ENCODE peak calls at places on chromosomes 6 and 20, in six cellular contexts. B is adrenal gland, F is left ventricle myocardium inferior, T is HCT116, D is H1, G is GM23338. J is an unnamed sample.
A peak's percentile ranks its signal among the peaks of the same experiment; 100 is the strongest.

GRCh38 chr6:79949235-79949634 is 1.9 kb upstream of the ELOVL4 start:
- DNase-seq in B (peak; percentile 42), F (no peak), T (peak; percentile 85), D (no peak), G (peak; percentile 99), J (no peak)

GRCh38 chr6:98957440-98957839 is 9.7 kb upstream of the FBXL4 start:
- DNase-seq in B (peak; percentile 48), F (no peak), T (peak; percentile 33), D (no peak), G (no peak), J (no peak)

GRCh38 chr20:48986899-48987298 is 59.2 kb upstream of the CSE1L start:
- DNase-seq in B (no peak), F (no peak), T (no peak), D (no peak), G (no peak), J (no peak)

GRCh38 chr20:46261456-46262253 is 46.6 kb downstream of the CDH22 start:
- DNase-seq in B (no peak), F (no peak), T (no peak), D (no peak), G (no peak), J (no peak)

GRCh38 chr6:25174678-25175077 is 104.5 kb upstream of the CARMIL1 start:
- DNase-seq in B (no peak), F (no peak), T (no peak), D (no peak), G (no peak), J (no peak)

GRCh38 chr20:63060057-63060991 is 53.6 kb upstream of the BHLHE23 start:
- DNase-seq in B (peak; percentile 28), F (peak; percentile 10), T (no peak), D (no peak), G (no peak), J (no peak)

GRCh38 chr6:71107935-71108420 is 151.1 kb upstream of the B3GAT2 start:
- DNase-seq in B (no peak), F (no peak), T (peak; percentile 3), D (no peak), G (no peak), J (no peak)

GRCh38 chr6:52712136-52712535 is 41.2 kb downstream of the TMEM14A start:
- DNase-seq in B (no peak), F (no peak), T (no peak), D (no peak), G (no peak), J (no peak)

GRCh38 chr6:30573113-30573512 is 1.9 kb downstream of the ABCF1 start:
- DNase-seq in B (no peak), F (no peak), T (no peak), D (no peak), G (no peak), J (no peak)

GRCh38 chr6:484086-484728 is 92.7 kb downstream of the IRF4 start:
- DNase-seq in B (no peak), F (no peak), T (no peak), D (no peak), G (no peak), J (no peak)

GRCh38 chr20:44053046-44053445 is 133.9 kb downstream of the JPH2 start:
- DNase-seq in B (no peak), F (no peak), T (no peak), D (no peak), G (no peak), J (no peak)

GRCh38 chr20:44052166-44052565 is 134.8 kb downstream of the JPH2 start:
- DNase-seq in B (no peak), F (no peak), T (no peak), D (no peak), G (no peak), J (no peak)

GRCh38 chr20:44056010-44056698 is 130.8 kb downstream of the JPH2 start:
- DNase-seq in B (no peak), F (no peak), T (no peak), D (peak; percentile 29), G (peak; percentile 77), J (no peak)

GRCh38 chr20:44054849-44055248 is 132.1 kb downstream of the JPH2 start:
- DNase-seq in B (no peak), F (no peak), T (no peak), D (no peak), G (no peak), J (no peak)

GRCh38 chr20:44054118-44054517 is 132.9 kb downstream of the JPH2 start:
- DNase-seq in B (no peak), F (no peak), T (no peak), D (no peak), G (no peak), J (no peak)
- H3K36me3 ChIP-seq in B (no peaks in the 10 kb centered on the region), F (no peaks in the 10 kb centered on the region), T (no peaks in the 10 kb centered on the region), D (no peaks in the 10 kb centered on the region), G (no peaks in the 10 kb centered on the region), J (no peaks in the 10 kb centered on the region)

GRCh38 chr20:31717478-31717946 is 5.2 kb downstream of the BCL2L1 start:
- DNase-seq in B (no peak), F (no peak), T (no peak), D (no peak), G (no peak), J (no peak)

GRCh38 chr20:31716351-31716750 is 6.3 kb downstream of the BCL2L1 start:
- DNase-seq in B (no peak), F (no peak), T (no peak), D (no peak), G (no peak), J (no peak)

GRCh38 chr20:31715766-31716165 is 6.9 kb downstream of the BCL2L1 start:
- DNase-seq in B (no peak), F (no peak), T (no peak), D (no peak), G (no peak), J (no peak)

GRCh38 chr20:31718952-31719643 is 3.6 kb downstream of the BCL2L1 start:
- DNase-seq in B (no peak), F (no peak), T (no peak), D (no peak), G (peak; percentile 40), J (peak; percentile 44)

GRCh38 chr20:31716818-31717477 is 5.7 kb downstream of the BCL2L1 start:
- DNase-seq in B (no peak), F (no peak), T (no peak), D (no peak), G (no peak), J (no peak)
- H3K4me1 ChIP-seq in B (peaks cover 70% of the 10 kb centered on the region), F (peaks cover 100% of the 10 kb centered on the region), T (peaks cover 90% of the 10 kb centered on the region), D (peaks cover 51% of the 10 kb centered on the region), G (peaks cover 85% of the 10 kb centered on the region), J (peaks cover 35% of the 10 kb centered on the region)

DNA sequence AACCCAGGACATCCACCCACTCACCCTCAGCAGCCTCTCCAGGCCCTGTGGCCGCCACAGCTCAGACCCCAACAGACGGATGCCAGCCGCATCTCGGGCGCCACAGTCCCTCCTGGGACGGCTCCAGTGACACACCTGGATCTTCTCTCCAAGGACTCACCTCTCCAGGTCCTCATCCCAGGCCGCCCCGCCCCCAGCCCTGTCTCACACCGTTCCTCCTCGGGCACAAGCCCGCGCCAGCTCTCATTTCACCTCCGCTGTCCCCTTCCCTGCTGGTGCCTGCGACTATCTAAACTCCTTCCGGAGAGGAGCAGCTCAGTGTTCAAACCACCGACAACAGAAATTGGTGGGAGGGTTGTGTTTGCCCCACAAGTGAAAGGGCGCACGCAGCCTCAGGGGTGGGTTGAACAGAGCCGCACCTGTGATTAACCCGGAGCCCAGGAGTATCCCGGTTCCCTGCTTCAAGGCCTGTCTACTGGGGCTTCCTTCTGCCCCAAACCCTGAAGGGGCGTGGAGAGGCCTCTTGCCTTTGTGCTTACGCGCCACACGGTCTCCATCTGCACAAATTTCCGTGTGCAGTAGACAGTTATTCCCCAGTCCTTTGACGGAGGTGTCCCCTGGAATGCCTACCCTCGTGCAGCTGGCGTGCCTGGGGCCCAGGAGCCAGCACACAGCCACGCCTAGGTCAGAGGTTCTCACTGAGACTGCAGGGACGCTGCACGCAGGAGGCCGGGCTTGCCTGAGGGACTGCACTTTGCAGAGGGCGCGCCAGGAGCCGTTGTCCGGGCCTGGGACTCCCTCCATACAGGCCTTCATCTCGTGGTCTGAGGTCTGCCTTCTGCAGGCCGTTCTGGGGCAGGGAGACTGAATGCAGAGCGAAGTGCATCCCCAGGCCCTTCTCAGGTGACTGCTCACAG is 232.7 kb downstream of the DLL1 start:
- DNase-seq in B (no peak), F (no peak), T (no peak), D (no peak), G (no peak), J (no peak)
- H3K36me3 ChIP-seq in B (no peaks in the 10 kb centered on the region), F (no peaks in the 10 kb centered on the region), T (no peaks in the 10 kb centered on the region), D (no peaks in the 10 kb centered on the region), G (no peaks in the 10 kb centered on the region), J (no peaks in the 10 kb centered on the region)

DNA sequence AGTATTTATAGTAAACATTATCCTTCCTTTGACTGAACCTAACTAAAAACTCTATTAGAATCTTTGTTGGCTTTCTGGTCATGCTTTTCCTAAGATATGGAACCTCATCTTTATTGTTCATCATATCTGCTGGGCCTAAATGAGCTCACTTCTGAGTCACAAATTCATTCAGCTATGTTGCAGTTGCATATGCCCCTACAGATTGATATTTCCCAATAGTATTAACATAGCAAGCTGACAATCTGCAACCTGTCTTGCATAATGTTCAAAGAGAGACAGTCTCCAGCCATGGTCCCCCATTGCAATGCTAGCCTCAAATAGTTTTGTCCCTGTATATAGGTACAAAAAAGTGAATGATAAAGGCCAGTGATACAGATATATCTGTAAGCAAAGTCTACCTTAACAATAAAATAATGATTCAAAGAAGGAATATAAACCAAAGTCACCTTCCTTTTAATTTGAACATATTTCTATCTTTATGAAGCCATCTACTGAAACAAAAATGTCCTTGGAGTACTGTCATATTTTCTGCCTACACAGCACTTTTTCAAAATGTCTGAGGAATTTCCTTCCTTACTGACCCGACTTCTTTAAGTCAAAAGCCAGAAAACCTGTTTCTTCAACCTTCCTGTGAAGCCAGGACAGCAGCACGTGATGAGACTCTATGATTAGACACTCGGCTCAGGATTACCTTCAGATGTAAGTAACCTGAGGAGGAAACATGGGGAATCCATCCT is 140.7 kb downstream of the UBE3D start:
- DNase-seq in B (no peak), F (no peak), T (no peak), D (no peak), G (no peak), J (no peak)
- H3K4me1 ChIP-seq in B (no peaks in the 10 kb centered on the region), F (no peaks in the 10 kb centered on the region), T (no peaks in the 10 kb centered on the region), D (no peaks in the 10 kb centered on the region), G (peaks cover 7% of the 10 kb centered on the region), J (no peaks in the 10 kb centered on the region)

GRCh38 chr20:33433875-33434274 is 9.7 kb downstream of the SNTA1 start:
- DNase-seq in B (no peak), F (no peak), T (no peak), D (no peak), G (no peak), J (no peak)
- H3K36me3 ChIP-seq in B (no peaks in the 10 kb centered on the region), F (peaks cover 11% of the 10 kb centered on the region), T (no peaks in the 10 kb centered on the region), D (no peaks in the 10 kb centered on the region), G (no peaks in the 10 kb centered on the region), J (no peaks in the 10 kb centered on the region)

GRCh38 chr6:15303920-15304291 is 58.0 kb downstream of the JARID2 start:
- DNase-seq in B (no peak), F (no peak), T (no peak), D (no peak), G (no peak), J (no peak)
- H3K4me1 ChIP-seq in B (peaks cover 18% of the 10 kb centered on the region), F (peaks cover 89% of the 10 kb centered on the region), T (peaks cover 11% of the 10 kb centered on the region), D (peaks cover 9% of the 10 kb centered on the region), G (peaks cover 97% of the 10 kb centered on the region), J (peaks cover 8% of the 10 kb centered on the region)